ENCODE peak calls at places on chromosomes 11 and 22, in eight cellular contexts. J is M059J, S is EL, Q is activated T-cell treated with anti-CD3 and anti-CD28 coated beads for 4 hours, Z is tibial nerve, W is NCI-H1105, L is fibroblast of mammary gland, D is heart right ventricle. K is an unnamed sample.

GRCh38 chr11:94585375-94585774 is 18.2 kb downstream of the PIWIL4 start:
- DNase-seq in Z (no peak), D (no peak), W (no peak), S (no peak), Q (no peak), L (no peak), J (no peak), K (no peak)

GRCh38 chr11:19160839-19161238 is 40.9 kb downstream of the CSRP3 start:
- DNase-seq in S (no peak), W (no peak), Z (no peak), Q (no peak), L (no peak), J (peak), D (no peak), K (no peak)

GRCh38 chr11:106281455-106282173 is 204.2 kb downstream of the AASDHPPT start:
- DNase-seq in L (peak), Z (no peak), Q (no peak), D (no peak), W (no peak), S (peak), J (peak), K (peak)

GRCh38 chr11:119693253-119693815 is 35.7 kb downstream of the NECTIN1 start:
- DNase-seq in Z (no peak), J (no peak), Q (no peak), W (no peak), D (no peak), S (no peak), L (no peak), K (no peak)

GRCh38 chr22:36363378-36363931 is 24.3 kb downstream of the MYH9 start:
- DNase-seq in W (no peak), J (no peak), Q (no peak), S (no peak), D (no peak), Z (no peak), L (no peak), K (no peak)

GRCh38 chr11:64058494-64058893 is 22.8 kb downstream of the FLRT1 start:
- DNase-seq in S (no peak), Q (no peak), W (no peak), D (peak), Z (no peak), J (peak), L (no peak), K (no peak)

GRCh38 chr11:69135420-69136363 is 20.0 kb upstream of the SMIM38 start:
- DNase-seq in D (no peak), J (peak), Z (no peak), S (no peak), W (no peak), L (no peak), Q (no peak), K (no peak)

GRCh38 chr11:1864831-1865665 is 12.2 kb downstream of the LSP1 start:
- DNase-seq in S (no peak), W (no peak), J (peak), L (no peak), Q (no peak), Z (no peak), D (peak), K (no peak)

GRCh38 chr11:122803306-122803705 is 35.0 kb upstream of the CRTAM start:
- DNase-seq in J (peak), W (no peak), D (no peak), Z (no peak), L (peak), S (peak), Q (no peak), K (peak)

GRCh38 chr22:46914916-46915894 is 152.8 kb downstream of the TBC1D22A start:
- DNase-seq in Z (no peak), L (no peak), W (peak), J (no peak), Q (no peak), S (no peak), D (no peak), K (no peak)

GRCh38 chr11:17686185-17686980 is 33.0 kb upstream of the MYOD1 start:
- DNase-seq in Z (no peak), W (no peak), D (no peak), Q (no peak), J (no peak), S (peak), L (no peak), K (no peak)

GRCh38 chr11:76806608-76807205 is 23.6 kb downstream of the TSKU start:
- DNase-seq in S (no peak), D (no peak), W (no peak), Z (no peak), J (no peak), Q (no peak), L (no peak), K (no peak)

GRCh38 chr22:25645266-25645665 is 80.8 kb downstream of the GRK3 start:
- DNase-seq in L (peak), D (no peak), Z (no peak), W (no peak), J (peak), Q (no peak), S (peak), K (no peak)

GRCh38 chr11:11036185-11037161 is 178.6 kb upstream of the ZBED5 start:
- DNase-seq in Q (peak), W (peak), D (no peak), J (peak), S (peak), Z (peak), L (peak), K (peak)

GRCh38 chr11:86746509-86746908 is 53.8 kb upstream of the PRSS23 start:
- DNase-seq in W (no peak), J (peak), D (no peak), Z (no peak), L (no peak), S (peak), Q (no peak), K (no peak)

GRCh38 chr11:11057472-11057854 is 199.6 kb upstream of the ZBED5 start:
- DNase-seq in S (no peak), Q (no peak), Z (no peak), W (no peak), J (no peak), L (no peak), D (no peak), K (no peak)

GRCh38 chr11:30192620-30193019 is 38.2 kb upstream of the FSHB start:
- DNase-seq in W (no peak), S (no peak), Q (no peak), Z (no peak), L (no peak), J (no peak), D (no peak), K (no peak)

GRCh38 chr11:92376146-92376599 is 151.6 kb downstream of the FAT3 start:
- DNase-seq in S (peak), Z (no peak), J (peak), Q (no peak), W (no peak), D (no peak), L (peak), K (peak)

GRCh38 chr11:7677801-7678201 is 4.5 kb upstream of the CYB5R2 start:
- DNase-seq in Z (no peak), S (peak), L (peak), J (peak), D (no peak), Q (no peak), W (no peak), K (no peak)

GRCh38 chr11:2137202-2138071 is 1.8 kb downstream of the IGF2 start:
- DNase-seq in W (peak), J (peak), Z (peak), L (peak), D (peak), S (peak), Q (no peak), K (peak)

GRCh38 chr11:128299132-128299726 is 288.1 kb downstream of the ETS1 start:
- DNase-seq in D (no peak), Z (peak), J (peak), L (peak), W (no peak), Q (no peak), S (peak), K (peak)

GRCh38 chr11:77503006-77503405 is 29.1 kb upstream of the PAK1 start:
- DNase-seq in Q (no peak), L (peak), W (no peak), J (peak), Z (no peak), D (no peak), S (peak), K (no peak)

K was measured in skeletal muscle cell.